ENCODE peak calls at places on chromosomes 5 and 9, in four cellular contexts. F is psoas muscle, L is aorta, Z is substantia nigra. O is an unnamed sample.

GRCh38 chr9:97735070-97735600 is 38.0 kb upstream of the XPA start:
- DNase-seq in Z (no peak), F (no peak), L (no peak), O (no peak)

GRCh38 chr5:119470851-119471451 is 18.7 kb downstream of the HSD17B4 start:
- DNase-seq in Z (no peak), L (no peak), F (no peak), O (no peak)

GRCh38 chr5:127561254-127561653 is 43.8 kb downstream of the PRRC1 start:
- DNase-seq in Z (no peak), L (no peak), F (no peak), O (no peak)

GRCh38 chr5:170302729-170303501 is 5.3 kb upstream of the LCP2 start:
- DNase-seq in L (peak), F (peak), Z (no peak), O (no peak)

GRCh38 chr5:144028644-144029043 is 141.8 kb downstream of the YIPF5 start:
- DNase-seq in F (no peak), L (no peak), Z (no peak), O (no peak)

GRCh38 chr9:6584881-6585597 is 60.5 kb downstream of the GLDC start:
- DNase-seq in Z (no peak), L (no peak), F (no peak), O (no peak)

GRCh38 chr9:96450613-96451544 is 910 bp downstream of the HABP4 start:
- DNase-seq in F (peak), L (peak), Z (no peak), O (no peak)

GRCh38 chr9:19102181-19102630 is 498 bp downstream of the HAUS6 start:
- DNase-seq in F (no peak), Z (no peak), L (no peak), O (no peak)

GRCh38 chr9:109467936-109468335 is 30.2 kb downstream of the PTPN3 start:
- DNase-seq in F (no peak), Z (no peak), L (no peak), O (no peak)

GRCh38 chr5:167207081-167207480 is 1084.4 kb upstream of the WWC1 start:
- DNase-seq in F (no peak), Z (no peak), L (no peak), O (no peak)

GRCh38 chr5:107314330-107314729 is 356.4 kb downstream of the EFNA5 start:
- DNase-seq in Z (no peak), F (no peak), L (no peak), O (no peak)

GRCh38 chr5:159890141-159890540 is 26.1 kb upstream of the ADRA1B start:
- DNase-seq in L (no peak), Z (no peak), F (no peak), O (no peak)

GRCh38 chr9:17280350-17281012 is 145.6 kb downstream of the CNTLN start:
- DNase-seq in L (no peak), Z (no peak), F (no peak), O (no peak)

GRCh38 chr5:42108468-42108867 is 183.4 kb downstream of the FBXO4 start:
- DNase-seq in L (no peak), Z (no peak), F (no peak), O (no peak)

GRCh38 chr5:343461-344401 is 22.2 kb downstream of the AHRR start:
- DNase-seq in Z (no peak), F (peak), L (peak), O (no peak)

GRCh38 chr9:137116728-137117127 is 2.2 kb upstream of the DPP7 start:
- DNase-seq in Z (no peak), L (no peak), F (no peak), O (no peak)

GRCh38 chr9:33263131-33263935 is 1.2 kb downstream of the BAG1 start:
- DNase-seq in Z (peak), F (peak), L (no peak), O (peak)

GRCh38 chr9:112831281-112831851 is 59.3 kb downstream of the SLC46A2 start:
- DNase-seq in L (peak), Z (no peak), F (peak), O (no peak)

GRCh38 chr5:55850839-55851674 is at the start of gene IL31RA:
- DNase-seq in F (no peak), Z (no peak), L (no peak), O (no peak)

GRCh38 chr5:56078675-56079500 is 84.1 kb upstream of the IL6ST start:
- DNase-seq in F (peak), L (no peak), Z (no peak), O (no peak)

GRCh38 chr5:108867661-108868060 is 120.0 kb downstream of the FER start:
- DNase-seq in L (no peak), Z (no peak), F (no peak), O (no peak)

GRCh38 chr5:176360894-176361436 is 599 bp downstream of the KIAA1191 start:
- DNase-seq in F (no peak), L (no peak), Z (no peak), O (peak)

GRCh38 chr9:12812710-12813109 is 37.9 kb downstream of the LURAP1L start:
- DNase-seq in F (no peak), L (no peak), Z (no peak), O (no peak)

GRCh38 chr5:14201325-14202061 is 58.4 kb downstream of the TRIO start:
- DNase-seq in L (no peak), Z (no peak), F (no peak), O (no peak)

DNA sequence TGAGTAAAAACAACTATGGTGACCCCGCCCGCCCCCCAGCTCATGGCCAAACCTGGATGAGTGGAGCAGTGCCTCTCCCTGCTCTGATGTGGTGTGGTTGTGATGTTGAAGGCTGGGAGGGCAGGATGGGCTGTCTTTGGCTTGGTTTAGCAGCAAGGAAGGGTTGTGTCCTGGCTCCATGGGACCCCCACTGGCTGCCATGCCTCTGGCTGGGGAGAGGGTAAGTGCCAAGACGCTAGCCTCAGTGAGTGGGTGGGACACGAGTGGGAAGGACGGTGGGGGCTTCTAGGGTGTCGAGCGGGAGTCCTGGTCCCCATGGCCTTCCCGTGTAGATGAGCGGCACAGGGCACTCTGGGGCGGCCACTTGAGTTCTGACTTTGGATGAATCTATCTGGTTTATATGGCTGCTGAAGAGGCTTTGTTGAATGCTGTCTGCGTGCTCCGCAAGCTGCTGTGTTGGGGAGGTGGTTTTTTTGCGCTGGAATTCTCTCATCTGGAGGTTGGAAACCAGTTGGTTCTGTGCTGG is 50.4 kb downstream of the DAB2IP start:
- DNase-seq in L (no peak), F (no peak), Z (no peak), O (no peak)
- H3K27ac ChIP-seq in L (no peak), F (peak), Z (no peak), O (peak)

GRCh38 chr5:135038202-135038828 is 4.3 kb upstream of the PITX1 start:
- DNase-seq in Z (no peak), F (no peak), L (peak), O (no peak)
- H3K27ac ChIP-seq in Z (no peak), F (no peak), L (no peak), O (no peak)

GRCh38 chr9:69380301-69380700 is 55.3 kb downstream of the ENTREP1 start:
- DNase-seq in Z (no peak), F (no peak), L (no peak), O (no peak)

GRCh38 chr9:69377291-69377690 is 52.3 kb downstream of the ENTREP1 start:
- DNase-seq in L (no peak), Z (no peak), F (no peak), O (no peak)

GRCh38 chr9:69379250-69379982 is 54.4 kb downstream of the ENTREP1 start:
- DNase-seq in F (peak), Z (no peak), L (no peak), O (no peak)

GRCh38 chr9:69376651-69377050 is 51.6 kb downstream of the ENTREP1 start:
- DNase-seq in L (no peak), Z (no peak), F (no peak), O (no peak)

GRCh38 chr9:69380811-69381210 is 55.8 kb downstream of the ENTREP1 start:
- DNase-seq in L (no peak), Z (no peak), F (peak), O (no peak)
- H3K27ac ChIP-seq in L (no peak), Z (no peak), F (peak), O (no peak)

DNA sequence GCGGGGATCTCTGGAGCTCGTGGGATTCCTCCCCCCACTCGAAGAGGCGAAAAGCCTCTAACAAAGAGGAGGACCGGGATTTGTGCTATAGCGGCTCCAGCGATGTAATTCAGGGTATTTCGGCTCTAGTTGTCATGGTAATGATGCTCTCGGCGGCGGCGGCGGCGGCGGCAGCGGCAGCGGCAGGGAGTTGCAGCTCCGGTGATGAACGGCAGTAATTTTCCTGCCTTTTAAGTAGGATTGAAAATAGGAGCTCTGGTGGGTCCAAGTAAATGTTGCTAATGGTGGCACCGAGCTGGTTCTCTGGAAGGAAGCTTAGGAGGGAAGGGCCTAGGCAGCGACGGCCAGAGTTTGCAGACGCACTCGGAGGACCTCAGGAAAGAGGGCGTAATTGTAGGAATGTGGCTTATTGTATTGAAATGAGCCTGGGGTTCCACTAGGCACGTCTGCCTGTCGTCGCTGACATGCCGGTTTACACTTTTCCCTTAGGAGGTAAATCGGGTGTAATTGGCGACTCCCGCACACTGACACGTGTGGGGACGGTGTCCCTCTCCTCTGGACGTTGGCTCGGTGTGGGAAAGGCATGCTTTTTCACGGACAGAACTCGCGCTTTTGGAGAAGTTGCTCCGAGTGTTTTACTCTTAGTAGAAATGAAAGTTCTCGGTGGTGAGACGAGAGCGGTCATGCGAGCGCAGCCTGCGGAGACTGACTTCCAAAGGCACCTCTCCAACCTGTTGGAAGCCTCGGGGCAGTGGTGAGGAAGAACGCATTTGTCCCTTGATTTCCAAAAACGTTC is 1.1 kb downstream of the NR4A3 start:
- DNase-seq in F (peak), Z (no peak), L (peak), O (peak)
- H3K27ac ChIP-seq in F (peak), Z (peak), L (peak), O (peak)

DNA sequence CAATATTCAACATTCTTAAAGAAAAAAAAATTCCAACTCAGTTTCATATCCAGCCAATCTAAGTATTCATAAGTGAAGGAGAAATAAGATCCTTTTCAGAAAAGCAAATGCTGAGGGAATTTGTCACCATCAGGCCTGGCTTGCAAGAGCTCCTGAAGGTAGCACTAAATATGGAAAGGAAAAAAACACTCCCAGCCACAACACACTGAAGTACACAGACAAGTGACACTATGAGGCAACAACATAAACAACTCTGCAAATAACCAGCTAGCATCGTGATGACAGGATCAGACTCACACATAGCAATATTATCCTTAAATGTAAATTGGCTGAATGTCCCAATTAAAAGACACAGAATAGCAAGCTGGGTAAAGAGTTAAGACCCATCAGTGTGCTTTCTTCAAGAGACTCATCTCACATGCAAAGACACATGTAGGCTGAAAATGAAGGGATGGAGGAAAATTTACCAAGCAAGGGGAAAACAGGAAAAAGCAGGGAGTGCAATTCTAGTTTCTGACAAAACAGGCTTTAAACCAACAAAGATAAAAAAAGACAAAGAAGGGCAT is 33.1 kb downstream of the ANKRD33B start:
- DNase-seq in Z (no peak), L (no peak), F (no peak), O (no peak)
- H3K27ac ChIP-seq in Z (no peak), L (no peak), F (peak), O (no peak)

DNA sequence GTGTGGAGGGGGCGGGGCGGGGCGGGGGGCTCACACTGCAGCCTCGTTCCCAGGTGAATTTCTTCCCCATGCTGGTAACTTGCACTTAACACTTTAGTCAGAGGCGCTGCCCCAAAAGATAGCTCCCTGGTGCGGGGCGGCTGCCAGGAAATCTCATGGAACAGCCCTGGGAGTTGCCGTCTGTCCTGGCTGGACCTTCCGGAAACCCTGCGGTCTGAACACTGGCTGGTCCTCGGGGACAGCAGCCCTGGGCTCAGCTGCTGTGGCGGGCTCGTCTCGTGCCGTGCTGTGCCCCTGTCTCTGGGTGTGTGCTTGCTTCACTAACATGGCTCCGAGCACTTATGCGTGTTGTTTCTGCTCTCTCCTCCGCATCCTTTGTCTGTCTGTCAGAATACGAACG is 25.8 kb downstream of the PTGES2 start:
- DNase-seq in Z (no peak), L (peak), F (peak), O (no peak)
- H3K27ac ChIP-seq in Z (no peak), L (no peak), F (peak), O (peak)

DNA sequence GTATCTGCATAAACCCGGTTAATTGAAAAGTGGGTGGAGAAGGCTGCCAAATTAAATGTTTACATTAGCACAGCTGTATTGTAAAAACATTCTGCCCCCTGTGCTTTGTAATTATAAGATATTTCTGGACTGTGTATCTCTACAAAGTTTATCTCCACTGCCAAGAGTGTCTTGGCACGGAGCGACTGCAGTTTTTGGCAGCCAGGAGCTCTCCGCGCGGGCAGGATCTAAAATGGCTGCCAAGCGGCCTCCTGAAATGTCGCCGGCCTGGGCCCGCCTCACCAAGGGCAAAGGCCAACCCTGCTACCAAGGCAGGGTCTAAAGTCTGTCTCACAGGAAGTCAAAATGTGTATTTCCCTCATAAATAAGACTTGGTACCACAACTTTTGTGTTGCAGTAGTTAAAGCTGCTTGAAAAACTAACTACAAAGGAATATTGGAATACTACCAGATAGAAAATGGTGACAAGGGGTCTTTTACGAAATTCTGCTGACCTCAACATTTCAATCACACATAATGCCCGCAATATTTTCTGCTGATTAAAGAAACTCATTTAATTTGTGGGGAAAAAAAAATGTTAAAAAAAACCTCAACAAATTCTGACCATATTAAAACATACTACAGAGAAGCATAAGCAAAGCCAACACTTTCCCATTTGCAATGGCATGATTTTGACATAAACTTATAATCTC is 110.4 kb downstream of the NFIB start:
- DNase-seq in F (peak), L (peak), Z (peak), O (no peak)
- H3K27ac ChIP-seq in F (peak), L (no peak), Z (no peak), O (peak)

DNA sequence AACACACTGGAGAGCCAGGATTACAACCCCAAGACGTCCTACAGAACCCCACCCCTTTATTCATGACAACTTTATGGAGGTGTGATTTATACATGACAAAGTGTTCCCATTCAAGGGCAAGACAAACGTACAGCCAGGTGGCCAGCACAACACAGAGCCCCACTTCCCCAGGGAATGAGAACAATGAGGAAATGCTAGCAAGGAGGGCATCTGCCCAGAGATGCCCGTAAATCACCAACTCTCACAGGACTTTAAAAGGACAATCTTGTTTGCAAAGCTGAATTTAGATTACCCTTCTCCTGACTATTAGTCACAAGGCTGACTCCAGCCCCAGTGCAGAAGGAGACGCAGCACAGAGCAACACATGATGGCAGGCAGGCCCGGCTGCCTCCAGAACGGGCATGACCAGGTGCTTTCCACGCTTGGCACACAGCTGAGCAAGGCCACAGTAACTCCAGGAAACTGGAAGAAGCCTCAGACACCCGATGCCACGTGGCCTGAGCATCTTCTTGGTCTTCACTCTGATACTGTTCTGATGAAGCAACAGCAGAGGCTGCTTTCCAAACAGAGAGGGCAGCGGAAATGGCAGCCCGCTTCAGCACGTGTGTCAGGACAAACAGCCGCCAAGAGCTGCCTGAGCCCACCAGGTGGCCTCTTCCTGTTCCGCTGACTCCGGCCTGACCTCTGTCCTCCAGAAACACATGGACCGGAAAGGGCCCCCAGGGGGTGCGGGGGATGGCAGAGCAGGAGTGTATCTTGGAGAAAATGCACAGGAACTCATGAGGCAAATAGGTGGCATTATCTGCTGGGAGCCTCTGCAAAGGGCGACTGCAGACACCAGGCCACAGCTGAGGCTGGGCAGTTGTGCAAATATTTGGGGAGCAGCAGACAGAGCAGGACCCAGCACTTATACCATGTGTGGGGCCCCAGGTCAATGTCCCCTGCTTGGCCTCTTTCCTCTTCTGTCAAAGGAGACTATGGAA is 51.3 kb downstream of the ROR2 start:
- DNase-seq in Z (no peak), L (no peak), F (no peak), O (no peak)
- H3K27ac ChIP-seq in Z (no peak), L (no peak), F (no peak), O (no peak)